ENCODE peak calls at places on chromosomes 2 and 18, in four cellular contexts. Z is tibial nerve, A is AG09309, F is Calu3. E is an unnamed sample.

GRCh38 chr18:33577688-33578370 is at the start of gene ASXL3:
- DNase-seq in Z (peak; percentile 23), F (peak; percentile 15), A (no peak), E (no peak)

GRCh38 chr2:62150597-62151305 is 45.2 kb upstream of the B3GNT2 start:
- DNase-seq in A (no peak), F (no peak), Z (no peak), E (no peak)

GRCh38 chr2:201220102-201220570 is 37.2 kb downstream of the CASP10 start:
- DNase-seq in Z (no peak), A (no peak), F (peak; percentile 32), E (no peak)

GRCh38 chr2:108026095-108026794 is 39.9 kb downstream of the SLC5A7 start:
- DNase-seq in F (no peak), Z (no peak), A (no peak), E (no peak)

GRCh38 chr2:69149631-69150215 is 136.7 kb downstream of the ANTXR1 start:
- DNase-seq in A (peak; percentile 68), F (no peak), Z (peak; percentile 48), E (no peak)

GRCh38 chr2:95313296-95314265 is 16.4 kb downstream of the KCNIP3 start:
- DNase-seq in Z (no peak), A (no peak), F (peak; percentile 53), E (no peak)

GRCh38 chr18:58635891-58636290 is 7.0 kb upstream of the ALPK2 start:
- DNase-seq in Z (no peak), A (peak; percentile 45), F (no peak), E (no peak)

GRCh38 chr18:49186242-49186641 is 235.5 kb upstream of the SMAD7 start:
- DNase-seq in F (no peak), Z (no peak), A (no peak), E (no peak)

GRCh38 chr18:58309610-58310239 is 265.7 kb downstream of the NEDD4L start:
- DNase-seq in A (no peak), Z (no peak), F (no peak), E (no peak)

GRCh38 chr2:216083464-216084279 is 2.0 kb downstream of the TMEM169 start:
- DNase-seq in A (peak; percentile 63), F (peak; percentile 61), Z (no peak), E (peak; percentile 37)

GRCh38 chr2:215931256-215931903 is 82.0 kb downstream of the MREG start:
- DNase-seq in F (peak; percentile 58), A (no peak), Z (peak; percentile 84), E (peak; percentile 24)

GRCh38 chr2:207149253-207150213 is 16.2 kb downstream of the KLF7 start:
- DNase-seq in A (no peak), F (no peak), Z (no peak), E (no peak)

DNA sequence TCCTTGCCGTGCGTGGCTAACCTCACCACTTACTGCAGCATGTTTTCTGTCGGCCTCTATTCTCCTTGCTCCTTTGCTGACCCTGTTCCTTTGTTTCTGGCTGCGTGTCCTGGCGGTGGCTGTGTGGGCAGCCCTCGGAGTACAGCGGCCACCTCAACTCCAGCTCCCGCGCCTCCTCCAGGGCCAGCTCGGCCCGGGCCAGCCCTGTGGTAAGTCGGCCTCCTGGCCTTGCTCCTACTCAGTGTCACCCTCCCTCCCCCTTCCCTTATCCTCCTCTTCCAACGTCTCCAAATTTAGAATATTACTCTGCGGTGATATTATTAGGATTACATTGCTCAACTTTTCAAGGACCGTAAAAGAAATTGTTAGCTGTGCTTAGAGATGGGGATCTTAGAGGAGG is 59.5 kb upstream of the RBM44 start:
- DNase-seq in Z (no peak), A (no peak), F (no peak), E (no peak)
- TF ChIP-seq CTCF in Z (no peak), A (no peak), F (no peak), E (no peak)

DNA sequence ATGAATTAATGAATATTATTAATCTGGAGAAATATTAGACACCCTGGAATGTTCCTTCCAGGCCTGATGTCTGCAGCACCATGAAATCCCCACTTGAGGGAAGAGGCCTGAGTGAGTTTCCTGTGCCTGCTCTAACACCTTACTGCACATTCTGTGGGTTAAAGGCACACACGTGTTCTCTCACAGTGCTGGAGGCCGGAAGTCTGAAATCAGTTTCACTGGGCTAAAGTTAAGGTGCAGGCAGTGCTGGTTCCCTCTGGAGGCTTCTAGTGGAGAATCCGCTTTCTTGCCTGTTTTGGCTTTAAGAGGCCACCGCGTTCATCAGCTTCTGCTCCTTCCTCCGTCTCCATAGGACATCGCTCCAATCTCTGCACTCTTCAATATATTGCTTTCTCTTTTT is 48.7 kb downstream of the ACKR3 start:
- DNase-seq in A (no peak), F (no peak), Z (no peak), E (no peak)
- TF ChIP-seq CTCF in A (no peak), F (no peak), Z (no peak), E (no peak)

GRCh38 chr2:223101340-223102039 is 49.5 kb downstream of the KCNE4 start:
- DNase-seq in Z (no peak), A (no peak), F (peak; percentile 63), E (no peak)
- TF ChIP-seq CTCF in Z (no peak), A (peak; percentile 69), F (peak; percentile 50), E (peak; percentile 41)

GRCh38 chr2:10909996-10910341 is 1.8 kb upstream of the KCNF1 start:
- DNase-seq in A (no peak), Z (no peak), F (no peak), E (no peak)

GRCh38 chr2:10911291-10912075 is at the start of gene KCNF1:
- DNase-seq in F (peak; percentile 35), Z (no peak), A (no peak), E (peak; percentile 49)

GRCh38 chr2:10908195-10908594 is 3.5 kb upstream of the KCNF1 start:
- DNase-seq in F (no peak), A (no peak), Z (no peak), E (no peak)

GRCh38 chr2:10910625-10911024 is 1.1 kb upstream of the KCNF1 start:
- DNase-seq in A (no peak), F (no peak), Z (no peak), E (no peak)

GRCh38 chr2:10909050-10909995 is 2.4 kb upstream of the KCNF1 start:
- DNase-seq in A (no peak), Z (no peak), F (peak; percentile 34), E (peak; percentile 55)
- TF ChIP-seq CTCF in A (peak; percentile 38), Z (no peak), F (peak; percentile 29), E (peak; percentile 73)

GRCh38 chr2:9139491-9140443 is 66.8 kb upstream of the ASAP2 start:
- DNase-seq in F (peak; percentile 88), Z (peak; percentile 83), A (no peak), E (peak; percentile 80)

GRCh38 chr2:9135804-9136558 is 70.6 kb upstream of the ASAP2 start:
- DNase-seq in Z (no peak), A (no peak), F (no peak), E (no peak)

GRCh38 chr2:9136997-9137819 is 69.4 kb upstream of the ASAP2 start:
- DNase-seq in F (no peak), Z (no peak), A (no peak), E (no peak)

GRCh38 chr2:9140570-9141378 is 65.8 kb upstream of the ASAP2 start:
- DNase-seq in A (no peak), F (no peak), Z (no peak), E (no peak)

GRCh38 chr2:9138507-9139085 is 68.0 kb upstream of the ASAP2 start:
- DNase-seq in F (peak; percentile 17), A (no peak), Z (no peak), E (no peak)
- TF ChIP-seq CTCF in F (peak; percentile 38), A (peak; percentile 30), Z (no peak), E (peak; percentile 33)

DNA sequence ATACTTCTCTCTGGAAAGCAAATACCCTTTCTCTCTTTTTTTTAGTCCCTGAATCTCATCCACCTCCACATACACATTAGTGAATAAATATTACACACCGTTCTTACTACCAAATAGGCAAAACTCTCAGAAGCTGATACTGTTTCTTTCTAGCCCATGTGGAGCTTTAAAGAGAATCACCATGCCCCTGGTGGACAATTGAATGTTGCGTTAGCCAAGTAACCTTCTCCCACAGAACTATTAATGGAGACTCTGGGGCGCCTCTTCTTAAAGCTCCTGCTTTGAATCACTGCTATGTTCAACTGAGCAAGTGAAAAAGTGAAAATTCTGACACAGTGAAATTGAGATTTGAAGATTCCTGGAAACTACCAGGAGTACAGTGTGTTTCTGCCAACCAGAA is 522.8 kb upstream of the CDH7 start:
- DNase-seq in F (no peak), A (no peak), Z (no peak), E (no peak)
- TF ChIP-seq CTCF in F (no peak), A (no peak), Z (no peak), E (no peak)